ENCODE peak calls at places on chromosomes 16 and 17, in ten cellular contexts. C, I, K, P, L, Q, Z, T, H and W are unnamed samples.

GRCh38 chr17:14918540-14918939 is 346.6 kb downstream of the PMP22 start:
- DNase-seq in T (no peak), P (no peak), K (peak), I (no peak), L (peak), H (no peak), Q (peak), C (peak), Z (no peak), W (no peak)

GRCh38 chr16:87926246-87927194 is 9.8 kb downstream of the CA5A start:
- DNase-seq in H (no peak), K (no peak), T (no peak), L (no peak), C (no peak), I (no peak), Z (no peak), Q (no peak), P (no peak), W (peak)

GRCh38 chr16:89105599-89106151 is 12.0 kb downstream of the ACSF3 start:
- DNase-seq in C (no peak), T (no peak), Q (no peak), K (no peak), H (no peak), I (peak), L (no peak), P (no peak), Z (peak), W (no peak)

GRCh38 chr16:67884-68789 is 4.3 kb downstream of the RHBDF1 start:
- DNase-seq in T (no peak), I (peak), Z (peak), H (no peak), C (no peak), L (no peak), K (peak), Q (peak), P (no peak), W (no peak)

GRCh38 chr16:27595993-27596392 is 46.0 kb downstream of the KATNIP start:
- DNase-seq in Q (no peak), T (no peak), C (peak), H (no peak), P (no peak), Z (no peak), L (no peak), K (no peak), I (no peak), W (no peak)

GRCh38 chr16:47646914-47647313 is 185.8 kb downstream of the PHKB start:
- DNase-seq in H (no peak), T (no peak), C (no peak), L (no peak), Q (no peak), P (no peak), I (no peak), Z (no peak), K (no peak), W (no peak)

GRCh38 chr17:41667280-41668008 is 21.2 kb upstream of the EIF1 start:
- DNase-seq in H (no peak), T (no peak), Z (peak), P (no peak), K (no peak), L (no peak), Q (no peak), C (no peak), I (peak), W (no peak)

GRCh38 chr16:57639172-57639571 is 10.7 kb downstream of the ADGRG1 start:
- DNase-seq in L (no peak), I (no peak), K (no peak), C (no peak), H (no peak), P (no peak), T (no peak), Q (no peak), Z (peak), W (no peak)

GRCh38 chr16:81875461-81875860 is 96.4 kb downstream of the PLCG2 start:
- DNase-seq in I (no peak), L (no peak), T (no peak), P (no peak), H (no peak), Q (no peak), K (no peak), Z (no peak), C (no peak), W (no peak)
- TF ChIP-seq CTCF in I (no peak), L (no peak), T (no peak), P (no peak), H (no peak), Q (no peak), K (no peak), Z (no peak), C (no peak), W (no peak)

GRCh38 chr17:64327201-64327930 is 63.3 kb downstream of the PECAM1 start:
- DNase-seq in H (no peak), C (peak), L (no peak), T (peak), K (no peak), Z (no peak), I (no peak), P (no peak), Q (no peak), W (no peak)

GRCh38 chr17:64320613-64321553 is 57.8 kb upstream of the TEX2 start:
- DNase-seq in L (peak), Q (peak), P (peak), T (peak), Z (no peak), C (peak), K (peak), I (peak), H (peak), W (peak)

GRCh38 chr17:64326030-64326419 is 63.0 kb upstream of the TEX2 start:
- DNase-seq in K (no peak), H (no peak), I (no peak), C (no peak), L (no peak), T (no peak), Q (no peak), P (no peak), Z (no peak), W (no peak)

GRCh38 chr17:64326420-64327054 is 63.5 kb upstream of the TEX2 start:
- DNase-seq in L (no peak), H (no peak), T (peak), I (peak), C (peak), K (peak), Q (no peak), Z (no peak), P (peak), W (no peak)

DNA sequence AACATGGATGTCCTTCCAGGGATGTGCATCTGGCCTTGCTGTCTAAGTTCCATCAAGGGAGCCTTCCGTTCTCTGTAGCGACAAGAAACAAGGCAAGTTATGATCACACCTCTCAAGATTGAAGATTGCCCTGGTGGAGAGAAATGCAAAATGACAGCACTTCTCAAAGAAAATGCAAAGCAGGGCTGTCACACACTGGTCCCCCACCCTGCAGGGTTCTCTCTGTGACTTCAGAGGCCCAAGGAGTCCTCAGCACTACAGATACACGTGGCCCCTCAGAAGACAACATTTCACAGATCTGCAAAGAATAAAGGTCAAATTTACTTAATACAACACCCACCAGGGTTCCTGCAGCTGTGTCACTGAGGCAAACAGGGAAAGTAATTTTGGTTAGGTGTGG is 60.7 kb upstream of the TEX2 start:
- DNase-seq in C (no peak), Q (no peak), L (no peak), Z (no peak), H (no peak), P (no peak), K (no peak), I (no peak), T (no peak), W (peak)
- TF ChIP-seq CTCF in C (no peak), Q (no peak), L (no peak), Z (no peak), H (no peak), P (no peak), K (no peak), I (no peak), T (no peak), W (no peak)

GRCh38 chr16:70508752-70509151 is 14.6 kb downstream of the COG4 start:
- DNase-seq in I (no peak), H (no peak), Z (no peak), C (peak), T (no peak), K (peak), P (no peak), Q (no peak), L (no peak), W (peak)
- TF ChIP-seq CTCF in I (no peak), H (no peak), Z (no peak), C (peak), T (peak), K (no peak), P (no peak), Q (peak), L (no peak), W (no peak)

GRCh38 chr16:49856741-49857330 is 924 bp upstream of the ZNF423 start:
- DNase-seq in P (peak), Z (peak), K (peak), Q (peak), H (peak), I (peak), T (no peak), C (peak), L (peak), W (peak)
- TF ChIP-seq CTCF in P (no peak), Z (no peak), K (no peak), Q (no peak), H (no peak), I (peak), T (no peak), C (peak), L (peak), W (peak)

DNA sequence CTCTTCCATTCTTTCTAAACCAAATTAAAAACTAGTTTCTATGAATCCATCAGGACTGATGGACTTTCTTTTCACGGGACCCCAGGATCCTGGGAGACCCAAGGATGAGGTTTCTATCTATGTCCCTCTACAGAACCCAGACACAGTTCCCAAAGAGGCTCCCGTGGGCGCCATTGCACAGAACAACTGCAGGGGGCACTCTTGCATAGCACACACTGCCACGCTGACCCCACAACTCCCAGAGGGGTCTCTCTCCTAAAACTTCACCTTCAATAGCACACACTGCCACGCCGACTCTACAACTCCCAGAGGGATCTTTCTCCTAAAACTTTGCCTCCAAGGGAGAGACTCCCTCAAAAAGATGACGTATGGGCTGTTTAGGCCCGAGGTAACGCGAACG is 9.0 kb downstream of the ABR start:
- DNase-seq in T (peak), P (no peak), Z (no peak), K (no peak), L (no peak), H (no peak), C (no peak), I (no peak), Q (no peak), W (no peak)
- TF ChIP-seq CTCF in T (peak), P (no peak), Z (peak), K (peak), L (peak), H (peak), C (peak), I (no peak), Q (no peak), W (peak)

DNA sequence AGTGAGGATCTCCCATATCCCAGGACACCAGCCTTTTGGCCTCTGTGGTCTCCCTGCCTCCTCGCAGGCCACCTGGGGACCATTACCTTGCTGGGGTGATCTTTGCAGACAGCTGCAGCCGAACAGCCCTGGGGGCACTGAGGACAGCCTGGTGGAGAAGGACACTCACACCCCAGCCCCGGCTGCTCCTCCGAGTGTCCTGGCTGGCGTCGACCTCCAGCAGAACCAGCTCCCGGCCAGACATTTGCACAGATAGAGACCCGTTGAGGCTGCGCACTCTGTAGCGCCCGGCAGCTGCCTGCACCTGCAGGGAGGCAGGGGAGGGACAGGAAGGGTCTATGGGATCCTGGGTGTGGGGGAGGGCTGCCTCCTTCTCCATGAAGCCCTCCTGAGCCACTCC is 90.3 kb downstream of the RMI2 start:
- DNase-seq in L (no peak), T (no peak), I (no peak), C (no peak), Q (no peak), H (no peak), K (no peak), Z (no peak), P (no peak), W (no peak)
- TF ChIP-seq CTCF in L (no peak), T (no peak), I (no peak), C (no peak), Q (no peak), H (no peak), K (no peak), Z (no peak), P (no peak), W (no peak)

GRCh38 chr17:11909348-11909747 is 87.9 kb downstream of the ZNF18 start:
- DNase-seq in P (no peak), T (no peak), Q (no peak), C (no peak), Z (no peak), I (no peak), H (no peak), L (no peak), K (no peak), W (no peak)
- TF ChIP-seq CTCF in P (no peak), T (no peak), Q (no peak), C (no peak), Z (no peak), I (no peak), H (no peak), L (no peak), K (no peak), W (no peak)

GRCh38 chr17:47099987-47100711 is 88.9 kb downstream of the CDC27 start:
- DNase-seq in H (peak), K (peak), Q (peak), C (peak), I (peak), P (peak), L (peak), T (peak), Z (peak), W (peak)
- TF ChIP-seq CTCF in H (no peak), K (no peak), Q (peak), C (no peak), I (no peak), P (no peak), L (no peak), T (no peak), Z (peak), W (no peak)

DNA sequence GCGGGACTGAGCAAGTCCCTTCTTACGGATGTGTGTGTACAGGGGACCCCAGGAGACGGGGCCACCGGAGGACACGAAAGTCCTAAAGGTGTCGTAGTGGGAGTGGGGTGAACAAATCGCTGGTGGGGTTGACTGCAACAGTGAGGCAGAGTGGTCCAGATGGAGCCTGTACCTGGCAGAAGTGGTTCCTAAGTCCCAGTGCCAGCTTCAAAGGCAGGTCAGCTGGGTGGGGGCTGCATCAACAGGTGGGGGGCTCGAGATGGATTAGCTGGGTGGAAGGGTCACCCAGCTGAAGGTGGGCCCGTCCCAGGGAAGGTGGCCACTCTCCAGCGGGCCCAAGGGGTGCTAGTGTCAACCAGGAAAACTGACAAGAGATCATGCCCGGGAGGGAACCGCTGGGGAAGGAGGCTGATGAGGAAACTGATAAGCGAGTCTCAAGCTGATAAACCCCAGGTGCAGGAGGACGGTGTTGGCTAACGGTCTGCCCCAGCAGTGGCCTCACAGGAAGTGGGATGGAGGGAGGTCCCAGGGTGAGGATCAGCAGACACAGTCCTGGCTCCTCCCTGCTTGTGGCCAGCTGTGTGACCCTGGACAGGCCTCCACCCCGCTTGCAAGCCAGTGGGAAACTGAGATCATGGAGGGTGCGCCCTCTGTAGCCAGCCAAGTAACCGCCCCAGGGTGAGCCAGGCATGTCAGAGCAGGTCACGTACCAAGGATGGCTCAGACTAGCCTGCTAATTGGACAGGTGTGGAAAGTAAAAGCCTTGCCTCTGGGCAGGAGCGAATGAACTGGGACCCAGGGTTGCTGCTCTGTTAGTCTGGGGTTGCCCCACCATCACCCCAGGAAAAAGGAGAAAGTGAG is 1.0 kb downstream of the ORAI3 start:
- DNase-seq in Z (no peak), C (peak), T (peak), I (peak), Q (peak), K (peak), L (peak), P (peak), H (peak), W (peak)
- TF ChIP-seq CTCF in Z (no peak), C (no peak), T (peak), I (no peak), Q (peak), K (no peak), L (peak), P (no peak), H (no peak), W (peak)